ENCODE peak calls at places on chromosomes 1 and 21, in ten cellular contexts. C is activated T-cell treated with anti-CD3 and anti-CD28 coated beads for 4 hours; W is fibroblast of lung; Q is CD8-positive, alpha-beta T cell; J is omental fat pad; D is activated CD4-positive, alpha-beta T cell treated with anti-CD3 and anti-CD28 coated beads, Interleukin-2, amount 50 U/mL, for 48 hours; H is hepatocyte; K is fibroblast of the conjunctiva; O is ovary; R is body of pancreas. A is an unnamed sample.

GRCh38 chr1:170562644-170563338 is 30.8 kb downstream of the GORAB start:
- DNase-seq in C (no peak), W (peak; percentile 92), Q (peak; percentile 2), J (peak; percentile 38), D (peak; percentile 24), H (peak; percentile 68), K (peak; percentile 88), O (peak; percentile 60), R (peak; percentile 42), A (peak; percentile 41)

GRCh38 chr1:65170511-65171142 is 22.6 kb downstream of the AK4 start:
- DNase-seq in C (no peak), W (peak; percentile 81), Q (no peak), J (no peak), D (no peak), H (peak; percentile 49), K (peak; percentile 60), O (no peak), R (peak; percentile 49), A (peak; percentile 85)

GRCh38 chr1:101259744-101260148 is 22.9 kb downstream of the S1PR1 start:
- DNase-seq in C (no peak), W (peak; percentile 71), Q (no peak), J (no peak), D (no peak), H (no peak), K (peak; percentile 70), O (no peak), R (no peak), A (no peak)

GRCh38 chr1:164579346-164579745 is 20.4 kb downstream of the PBX1 start:
- DNase-seq in C (no peak), W (no peak), Q (no peak), J (no peak), D (no peak), H (no peak), K (no peak), O (no peak), R (no peak), A (no peak)

GRCh38 chr1:170001266-170001665 is 73.2 kb downstream of the KIFAP3 start:
- DNase-seq in C (no peak), W (no peak), Q (no peak), J (no peak), D (no peak), H (no peak), K (no peak), O (no peak), R (no peak), A (no peak)

GRCh38 chr1:168081373-168082007 is 55.2 kb downstream of the GPR161 start:
- DNase-seq in C (no peak), W (peak; percentile 81), Q (no peak), J (no peak), D (no peak), H (no peak), K (peak; percentile 20), O (no peak), R (no peak), A (peak; percentile 47)

GRCh38 chr1:7471836-7472235 is 299.3 kb upstream of the VAMP3 start:
- DNase-seq in C (no peak), W (peak; percentile 23), Q (no peak), J (no peak), D (no peak), H (no peak), K (no peak), O (no peak), R (no peak), A (peak; percentile 84)

GRCh38 chr1:16617101-16617727 is 3.9 kb upstream of the NBPF1 start:
- DNase-seq in C (no peak), W (no peak), Q (no peak), J (no peak), D (no peak), H (no peak), K (no peak), O (peak; percentile 11), R (peak; percentile 24), A (no peak)

GRCh38 chr1:205947024-205947423 is 3.8 kb upstream of the SLC26A9 start:
- DNase-seq in C (no peak), W (no peak), Q (no peak), J (no peak), D (no peak), H (no peak), K (no peak), O (no peak), R (peak; percentile 47), A (no peak)

GRCh38 chr1:167057297-167057688 is 32.9 kb downstream of the GPA33 start:
- DNase-seq in C (no peak), W (peak; percentile 20), Q (no peak), J (no peak), D (peak; percentile 31), H (peak; percentile 65), K (no peak), O (no peak), R (peak; percentile 43), A (peak; percentile 65)

GRCh38 chr1:201272838-201273237 is 10.5 kb upstream of the PKP1 start:
- DNase-seq in C (no peak), W (no peak), Q (no peak), J (no peak), D (no peak), H (no peak), K (no peak), O (no peak), R (no peak), A (no peak)

GRCh38 chr1:94160811-94161210 is 39.9 kb upstream of the ABCA4 start:
- DNase-seq in C (no peak), W (peak; percentile 59), Q (no peak), J (no peak), D (no peak), H (peak; percentile 11), K (peak; percentile 21), O (no peak), R (no peak), A (peak; percentile 56)

GRCh38 chr1:17232759-17233661 is 15.9 kb upstream of the PADI3 start:
- DNase-seq in C (no peak), W (peak; percentile 59), Q (no peak), J (no peak), D (no peak), H (peak; percentile 59), K (no peak), O (no peak), R (peak; percentile 51), A (peak; percentile 48)

GRCh38 chr1:170765712-170766330 is 101.9 kb downstream of the PRRX1 start:
- DNase-seq in C (no peak), W (peak; percentile 74), Q (no peak), J (no peak), D (no peak), H (peak; percentile 25), K (peak; percentile 43), O (no peak), R (no peak), A (no peak)

GRCh38 chr1:25173809-25174320 is 58.4 kb downstream of the SYF2 start:
- DNase-seq in C (no peak), W (no peak), Q (no peak), J (no peak), D (no peak), H (no peak), K (no peak), O (no peak), R (no peak), A (no peak)

GRCh38 chr21:44275041-44275440 is 10.6 kb upstream of the AIRE start:
- DNase-seq in C (no peak), W (no peak), Q (no peak), J (no peak), D (no peak), H (no peak), K (no peak), O (no peak), R (no peak), A (no peak)

GRCh38 chr1:109655624-109656519 is at the start of gene GSTM4:
- DNase-seq in C (peak; percentile 42), W (peak; percentile 76), Q (peak; percentile 66), J (peak; percentile 78), D (peak; percentile 84), H (peak; percentile 94), K (peak; percentile 61), O (peak; percentile 94), R (peak; percentile 86), A (peak; percentile 64)

GRCh38 chr1:92784051-92784638 is 763 bp downstream of the EVI5 start:
- DNase-seq in C (peak; percentile 7), W (peak; percentile 45), Q (peak; percentile 3), J (no peak), D (peak; percentile 47), H (peak; percentile 42), K (peak; percentile 20), O (peak; percentile 33), R (peak; percentile 44), A (peak; percentile 25)

GRCh38 chr1:201445300-201445699 is 23.7 kb downstream of the PHLDA3 start:
- DNase-seq in C (no peak), W (no peak), Q (no peak), J (no peak), D (no peak), H (no peak), K (no peak), O (no peak), R (no peak), A (no peak)